ENCODE peak calls at places on chromosome 17, in five cellular contexts. L, S, J, E and V are unnamed samples.

GRCh38 chr17:57257213-57257873 is 1.0 kb downstream of the MSI2 start:
- DNase-seq in L (no peak), S (no peak), J (peak), E (no peak), V (no peak)

GRCh38 chr17:79338589-79338988 is 264.0 kb downstream of the ENGASE start:
- DNase-seq in L (no peak), S (no peak), J (no peak), E (peak), V (no peak)

GRCh38 chr17:44144966-44145739 is 3.4 kb downstream of the HROB start:
- DNase-seq in L (no peak), S (no peak), J (no peak), E (no peak), V (no peak)

GRCh38 chr17:66524848-66525247 is 222.4 kb downstream of the PRKCA start:
- DNase-seq in L (no peak), S (no peak), J (no peak), E (no peak), V (no peak)

GRCh38 chr17:60901222-60901621 is 223.6 kb downstream of the BCAS3 start:
- DNase-seq in L (no peak), S (no peak), J (no peak), E (no peak), V (no peak)

GRCh38 chr17:52157161-52157560 is 1.4 kb downstream of the CA10 start:
- DNase-seq in L (no peak), S (no peak), J (no peak), E (no peak), V (no peak)

GRCh38 chr17:41065829-41066624 is at the start of gene KRTAP2-4:
- DNase-seq in L (peak), S (no peak), J (no peak), E (peak), V (no peak)

GRCh38 chr17:78789663-78790181 is 7.6 kb upstream of the CYTH1 start:
- DNase-seq in L (peak), S (peak), J (no peak), E (no peak), V (no peak)

GRCh38 chr17:66654341-66654740 is 180.6 kb upstream of the CACNG5 start:
- DNase-seq in L (peak), S (no peak), J (no peak), E (peak), V (peak)

GRCh38 chr17:72697602-72698146 is 394.8 kb downstream of the SLC39A11 start:
- DNase-seq in L (no peak), S (no peak), J (peak), E (no peak), V (peak)

GRCh38 chr17:6894206-6894528 is 62.6 kb upstream of the TEKT1 start:
- DNase-seq in L (no peak), S (no peak), J (no peak), E (no peak), V (no peak)

GRCh38 chr17:77106874-77107358 is 33.9 kb upstream of the SEC14L1 start:
- DNase-seq in L (no peak), S (no peak), J (no peak), E (no peak), V (no peak)

GRCh38 chr17:81254955-81255717 is 16.0 kb downstream of the NDUFAF8 start:
- DNase-seq in L (peak), S (no peak), J (peak), E (no peak), V (peak)

GRCh38 chr17:29212681-29213121 is 32.5 kb upstream of the MYO18A start:
- DNase-seq in L (no peak), S (no peak), J (no peak), E (peak), V (peak)

GRCh38 chr17:27217631-27218030 is 76.3 kb upstream of the WSB1 start:
- DNase-seq in L (no peak), S (no peak), J (no peak), E (no peak), V (no peak)

GRCh38 chr17:22310717-22311686 is 618.7 kb downstream of the KCNJ18 start:
- DNase-seq in L (no peak), S (no peak), J (no peak), E (no peak), V (no peak)

GRCh38 chr17:1989135-1989534 is 36.0 kb downstream of the RTN4RL1 start:
- DNase-seq in L (peak), S (no peak), J (no peak), E (peak), V (no peak)

GRCh38 chr17:33457477-33457876 is 164.4 kb upstream of the ASIC2 start:
- DNase-seq in L (no peak), S (no peak), J (no peak), E (no peak), V (no peak)

GRCh38 chr17:31339906-31340661 is 18.7 kb upstream of the EVI2A start:
- DNase-seq in L (no peak), S (no peak), J (no peak), E (peak), V (no peak)

GRCh38 chr17:34503804-34504203 is 75.6 kb upstream of the TMEM132E start:
- DNase-seq in L (no peak), S (no peak), J (no peak), E (no peak), V (no peak)

GRCh38 chr17:77424585-77425344 is 284.0 kb downstream of the SEC14L1 start:
- DNase-seq in L (peak), S (no peak), J (no peak), E (no peak), V (peak)

GRCh38 chr17:79620207-79621038 is 9.6 kb upstream of the RBFOX3 start:
- DNase-seq in L (no peak), S (no peak), J (no peak), E (no peak), V (no peak)

GRCh38 chr17:20954794-20955193 is 88.0 kb downstream of the USP22 start:
- DNase-seq in L (no peak), S (no peak), J (no peak), E (no peak), V (no peak)

GRCh38 chr17:45248132-45248936 is 13.6 kb downstream of the SPATA32 start:
- DNase-seq in L (no peak), S (peak), J (peak), E (peak), V (peak)
- H3K27ac ChIP-seq in L (no peak), S (peak), J (peak), E (peak), V (no peak)

GRCh38 chr17:36188891-36189306 is 7.7 kb downstream of the CCL3L1 start:
- DNase-seq in L (no peak), S (no peak), J (peak), E (no peak), V (no peak)
- H3K27ac ChIP-seq in L (no peak), S (no peak), J (peak), E (no peak), V (no peak)

GRCh38 chr17:39096435-39097158 is 54.8 kb downstream of the PLXDC1 start:
- DNase-seq in L (no peak), S (peak), J (peak), E (no peak), V (no peak)

GRCh38 chr17:39097159-39097519 is 54.3 kb downstream of the PLXDC1 start:
- DNase-seq in L (no peak), S (no peak), J (no peak), E (no peak), V (no peak)

GRCh38 chr17:39092672-39093250 is 58.7 kb downstream of the PLXDC1 start:
- DNase-seq in L (no peak), S (no peak), J (no peak), E (no peak), V (no peak)

GRCh38 chr17:39095309-39095686 is 56.1 kb downstream of the PLXDC1 start:
- DNase-seq in L (no peak), S (no peak), J (no peak), E (no peak), V (no peak)

GRCh38 chr17:39094607-39095308 is 56.7 kb downstream of the PLXDC1 start:
- DNase-seq in L (no peak), S (peak), J (peak), E (no peak), V (no peak)
- H3K27ac ChIP-seq in L (no peak), S (peak), J (peak), E (no peak), V (no peak)

GRCh38 chr17:49316889-49317288 is 45.2 kb downstream of the ZNF652 start:
- DNase-seq in L (no peak), S (no peak), J (no peak), E (no peak), V (no peak)
- H3K27ac ChIP-seq in L (no peak), S (peak), J (no peak), E (no peak), V (peak)